ENCODE peak calls at places on chromosomes 4 and X, in eight cellular contexts. One of them, this sample, is unnamed.

GRCh38 chr4:13329963-13330362 is 154.2 kb downstream of the RAB28 start:
- DNase-seq in HFF-Myc: peak
- DNase-seq in heart right ventricle: no peak
- DNase-seq in CD4-positive, alpha-beta T cell: no peak
- DNase-seq in esophagus squamous epithelium: no peak
- DNase-seq in OCI-LY7: no peak
- DNase-seq in Peyer's patch: no peak
- DNase-seq in B cell: no peak
- DNase-seq in this sample: no peak

GRCh38 chr4:17787315-17787714 is 5.9 kb upstream of the FAM184B start:
- DNase-seq in HFF-Myc: no peak
- DNase-seq in heart right ventricle: no peak
- DNase-seq in CD4-positive, alpha-beta T cell: no peak
- DNase-seq in esophagus squamous epithelium: no peak
- DNase-seq in OCI-LY7: no peak
- DNase-seq in Peyer's patch: no peak
- DNase-seq in B cell: no peak
- DNase-seq in this sample: no peak

GRCh38 chrX:97860206-97860605 is 976.5 kb downstream of the RPA4 start:
- DNase-seq in HFF-Myc: no peak
- DNase-seq in heart right ventricle: no peak
- DNase-seq in CD4-positive, alpha-beta T cell: no peak
- DNase-seq in esophagus squamous epithelium: no peak
- DNase-seq in OCI-LY7: no peak
- DNase-seq in Peyer's patch: no peak
- DNase-seq in B cell: no peak
- DNase-seq in this sample: no peak

GRCh38 chr4:170671171-170671570 is 581.4 kb upstream of the AADAT start:
- DNase-seq in HFF-Myc: no peak
- DNase-seq in heart right ventricle: no peak
- DNase-seq in CD4-positive, alpha-beta T cell: no peak
- DNase-seq in esophagus squamous epithelium: no peak
- DNase-seq in OCI-LY7: no peak
- DNase-seq in Peyer's patch: no peak
- DNase-seq in B cell: no peak
- DNase-seq in this sample: no peak

GRCh38 chrX:44012484-44013096 is 39.4 kb upstream of the NDP start:
- DNase-seq in HFF-Myc: no peak
- DNase-seq in heart right ventricle: peak
- DNase-seq in CD4-positive, alpha-beta T cell: no peak
- DNase-seq in esophagus squamous epithelium: no peak
- DNase-seq in OCI-LY7: no peak
- DNase-seq in Peyer's patch: no peak
- DNase-seq in B cell: no peak
- DNase-seq in this sample: no peak

GRCh38 chr4:2793578-2793919 is 664 bp downstream of the SH3BP2 start:
- DNase-seq in HFF-Myc: no peak
- DNase-seq in heart right ventricle: no peak
- DNase-seq in CD4-positive, alpha-beta T cell: no peak
- DNase-seq in esophagus squamous epithelium: no peak
- DNase-seq in OCI-LY7: no peak
- DNase-seq in Peyer's patch: no peak
- DNase-seq in B cell: no peak
- DNase-seq in this sample: no peak

GRCh38 chrX:69362889-69363288 is 141.2 kb upstream of the NALF2 start:
- DNase-seq in HFF-Myc: peak
- DNase-seq in heart right ventricle: peak
- DNase-seq in CD4-positive, alpha-beta T cell: no peak
- DNase-seq in esophagus squamous epithelium: no peak
- DNase-seq in OCI-LY7: no peak
- DNase-seq in Peyer's patch: no peak
- DNase-seq in B cell: no peak
- DNase-seq in this sample: peak

GRCh38 chr4:52894408-52894807 is 32.3 kb downstream of the RASL11B start:
- DNase-seq in HFF-Myc: peak
- DNase-seq in heart right ventricle: no peak
- DNase-seq in CD4-positive, alpha-beta T cell: no peak
- DNase-seq in esophagus squamous epithelium: no peak
- DNase-seq in OCI-LY7: no peak
- DNase-seq in Peyer's patch: no peak
- DNase-seq in B cell: no peak
- DNase-seq in this sample: no peak

GRCh38 chr4:69910016-69910782 is 20.7 kb upstream of the CSN1S1 start:
- DNase-seq in HFF-Myc: no peak
- DNase-seq in heart right ventricle: no peak
- DNase-seq in CD4-positive, alpha-beta T cell: no peak
- DNase-seq in esophagus squamous epithelium: no peak
- DNase-seq in OCI-LY7: no peak
- DNase-seq in Peyer's patch: no peak
- DNase-seq in B cell: no peak
- DNase-seq in this sample: peak

GRCh38 chrX:71543316-71543715 is 10.4 kb downstream of the OGT start:
- DNase-seq in HFF-Myc: no peak
- DNase-seq in heart right ventricle: no peak
- DNase-seq in CD4-positive, alpha-beta T cell: no peak
- DNase-seq in esophagus squamous epithelium: no peak
- DNase-seq in OCI-LY7: no peak
- DNase-seq in Peyer's patch: no peak
- DNase-seq in B cell: no peak
- DNase-seq in this sample: no peak

GRCh38 chr4:38871593-38871992 is 4.0 kb downstream of the FAM114A1 start:
- DNase-seq in HFF-Myc: no peak
- DNase-seq in heart right ventricle: no peak
- DNase-seq in CD4-positive, alpha-beta T cell: no peak
- DNase-seq in esophagus squamous epithelium: no peak
- DNase-seq in OCI-LY7: no peak
- DNase-seq in Peyer's patch: no peak
- DNase-seq in B cell: no peak
- DNase-seq in this sample: no peak

GRCh38 chr4:8762951-8763735 is 108.5 kb downstream of the HMX1 start:
- DNase-seq in HFF-Myc: no peak
- DNase-seq in heart right ventricle: no peak
- DNase-seq in CD4-positive, alpha-beta T cell: no peak
- DNase-seq in esophagus squamous epithelium: no peak
- DNase-seq in OCI-LY7: no peak
- DNase-seq in Peyer's patch: no peak
- DNase-seq in B cell: no peak
- DNase-seq in this sample: no peak

GRCh38 chr4:172762902-172763301 is 405.7 kb upstream of the GALNT7 start:
- DNase-seq in HFF-Myc: no peak
- DNase-seq in heart right ventricle: no peak
- DNase-seq in CD4-positive, alpha-beta T cell: no peak
- DNase-seq in esophagus squamous epithelium: no peak
- DNase-seq in OCI-LY7: no peak
- DNase-seq in Peyer's patch: no peak
- DNase-seq in B cell: no peak
- DNase-seq in this sample: no peak

GRCh38 chr4:122733805-122734155 is 1.3 kb downstream of the BBS12 start:
- DNase-seq in HFF-Myc: no peak
- DNase-seq in heart right ventricle: no peak
- DNase-seq in CD4-positive, alpha-beta T cell: no peak
- DNase-seq in esophagus squamous epithelium: no peak
- DNase-seq in OCI-LY7: no peak
- DNase-seq in Peyer's patch: no peak
- DNase-seq in B cell: no peak
- DNase-seq in this sample: no peak

GRCh38 chr4:154545689-154546088 is 4.5 kb downstream of the PLRG1 start:
- DNase-seq in HFF-Myc: no peak
- DNase-seq in heart right ventricle: no peak
- DNase-seq in CD4-positive, alpha-beta T cell: no peak
- DNase-seq in esophagus squamous epithelium: no peak
- DNase-seq in OCI-LY7: no peak
- DNase-seq in Peyer's patch: no peak
- DNase-seq in B cell: no peak
- DNase-seq in this sample: no peak

GRCh38 chr4:154551872-154552686 is 1.9 kb upstream of the PLRG1 start:
- DNase-seq in HFF-Myc: peak
- DNase-seq in heart right ventricle: peak
- DNase-seq in CD4-positive, alpha-beta T cell: peak
- DNase-seq in esophagus squamous epithelium: peak
- DNase-seq in OCI-LY7: peak
- DNase-seq in Peyer's patch: peak
- DNase-seq in B cell: peak
- DNase-seq in this sample: peak

GRCh38 chr4:154549894-154550790 is at the start of gene PLRG1:
- DNase-seq in HFF-Myc: peak
- DNase-seq in heart right ventricle: peak
- DNase-seq in CD4-positive, alpha-beta T cell: peak
- DNase-seq in esophagus squamous epithelium: peak
- DNase-seq in OCI-LY7: peak
- DNase-seq in Peyer's patch: peak
- DNase-seq in B cell: peak
- DNase-seq in this sample: peak
- TF ChIP-seq CTCF in HFF-Myc: no peak
- TF ChIP-seq CTCF in heart right ventricle: no peak
- TF ChIP-seq CTCF in CD4-positive, alpha-beta T cell: no peak
- TF ChIP-seq CTCF in esophagus squamous epithelium: peak
- TF ChIP-seq CTCF in OCI-LY7: no peak
- TF ChIP-seq CTCF in Peyer's patch: peak
- TF ChIP-seq CTCF in B cell: no peak
- TF ChIP-seq CTCF in this sample: no peak

GRCh38 chr4:47000406-47000805 is 7.0 kb upstream of the GABRA4 start:
- DNase-seq in HFF-Myc: no peak
- DNase-seq in heart right ventricle: no peak
- DNase-seq in CD4-positive, alpha-beta T cell: no peak
- DNase-seq in esophagus squamous epithelium: no peak
- DNase-seq in OCI-LY7: no peak
- DNase-seq in Peyer's patch: no peak
- DNase-seq in B cell: no peak
- DNase-seq in this sample: no peak

GRCh38 chr4:46999584-46999983 is 6.2 kb upstream of the GABRA4 start:
- DNase-seq in HFF-Myc: no peak
- DNase-seq in heart right ventricle: no peak
- DNase-seq in CD4-positive, alpha-beta T cell: no peak
- DNase-seq in esophagus squamous epithelium: no peak
- DNase-seq in OCI-LY7: no peak
- DNase-seq in Peyer's patch: no peak
- DNase-seq in B cell: no peak
- DNase-seq in this sample: no peak

GRCh38 chr4:47002593-47002992 is 9.2 kb upstream of the GABRA4 start:
- DNase-seq in HFF-Myc: no peak
- DNase-seq in heart right ventricle: no peak
- DNase-seq in CD4-positive, alpha-beta T cell: no peak
- DNase-seq in esophagus squamous epithelium: no peak
- DNase-seq in OCI-LY7: no peak
- DNase-seq in Peyer's patch: no peak
- DNase-seq in B cell: no peak
- DNase-seq in this sample: no peak
- TF ChIP-seq CTCF in HFF-Myc: peak
- TF ChIP-seq CTCF in heart right ventricle: peak
- TF ChIP-seq CTCF in CD4-positive, alpha-beta T cell: no peak
- TF ChIP-seq CTCF in esophagus squamous epithelium: no peak
- TF ChIP-seq CTCF in OCI-LY7: peak
- TF ChIP-seq CTCF in Peyer's patch: no peak
- TF ChIP-seq CTCF in B cell: no peak
- TF ChIP-seq CTCF in this sample: peak

DNA sequence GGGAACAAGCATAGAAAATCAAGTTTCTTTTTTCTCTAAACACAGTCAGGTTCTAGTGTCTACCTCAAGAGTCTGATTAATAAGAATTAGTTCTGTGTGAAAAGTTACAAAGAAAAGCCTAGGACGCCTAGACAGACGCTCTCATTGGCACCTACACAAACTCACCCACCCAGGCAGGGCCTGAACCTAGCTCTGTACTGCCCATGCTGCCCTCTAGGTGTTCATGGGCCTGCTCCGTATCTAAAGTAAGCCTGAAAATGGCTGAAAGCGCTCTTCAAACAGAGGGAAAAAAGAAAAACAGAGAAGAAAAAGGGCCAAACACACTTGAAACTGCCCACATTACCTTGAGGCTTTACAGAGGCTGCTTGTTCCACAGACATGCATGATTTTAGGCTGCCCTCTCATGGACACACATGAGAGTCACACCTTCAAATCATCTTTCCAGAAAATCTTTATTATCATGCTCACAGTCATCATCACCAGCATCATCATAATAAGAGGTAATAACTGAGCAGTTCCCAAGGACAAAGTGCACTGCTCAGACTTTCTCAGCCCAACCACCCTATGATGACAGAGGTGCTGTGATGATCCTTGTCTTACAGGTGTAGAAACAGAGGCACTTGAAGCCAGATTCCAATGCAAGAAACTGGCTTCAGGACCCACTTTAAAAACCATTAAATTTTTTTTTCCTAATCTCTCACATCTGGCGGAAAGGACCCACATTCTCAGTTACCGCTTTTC is 49.6 kb downstream of the MAP7D2 start:
- DNase-seq in HFF-Myc: peak
- DNase-seq in heart right ventricle: no peak
- DNase-seq in CD4-positive, alpha-beta T cell: no peak
- DNase-seq in esophagus squamous epithelium: no peak
- DNase-seq in OCI-LY7: peak
- DNase-seq in Peyer's patch: no peak
- DNase-seq in B cell: peak
- DNase-seq in this sample: peak
- TF ChIP-seq CTCF in HFF-Myc: peak
- TF ChIP-seq CTCF in heart right ventricle: peak
- TF ChIP-seq CTCF in CD4-positive, alpha-beta T cell: no peak
- TF ChIP-seq CTCF in esophagus squamous epithelium: peak
- TF ChIP-seq CTCF in OCI-LY7: peak
- TF ChIP-seq CTCF in Peyer's patch: no peak
- TF ChIP-seq CTCF in B cell: peak
- TF ChIP-seq CTCF in this sample: peak

GRCh38 chr4:89275587-89275986 is 32.0 kb downstream of the GPRIN3 start:
- DNase-seq in HFF-Myc: no peak
- DNase-seq in heart right ventricle: no peak
- DNase-seq in CD4-positive, alpha-beta T cell: no peak
- DNase-seq in esophagus squamous epithelium: no peak
- DNase-seq in OCI-LY7: no peak
- DNase-seq in Peyer's patch: no peak
- DNase-seq in B cell: no peak
- DNase-seq in this sample: no peak

GRCh38 chr4:89279385-89279784 is 28.2 kb downstream of the GPRIN3 start:
- DNase-seq in HFF-Myc: no peak
- DNase-seq in heart right ventricle: no peak
- DNase-seq in CD4-positive, alpha-beta T cell: no peak
- DNase-seq in esophagus squamous epithelium: no peak
- DNase-seq in OCI-LY7: no peak
- DNase-seq in Peyer's patch: no peak
- DNase-seq in B cell: no peak
- DNase-seq in this sample: no peak

GRCh38 chr4:89276296-89276695 is 31.3 kb downstream of the GPRIN3 start:
- DNase-seq in HFF-Myc: no peak
- DNase-seq in heart right ventricle: no peak
- DNase-seq in CD4-positive, alpha-beta T cell: no peak
- DNase-seq in esophagus squamous epithelium: no peak
- DNase-seq in OCI-LY7: no peak
- DNase-seq in Peyer's patch: no peak
- DNase-seq in B cell: no peak
- DNase-seq in this sample: no peak

GRCh38 chr4:89273741-89274141 is 33.9 kb downstream of the GPRIN3 start:
- DNase-seq in HFF-Myc: no peak
- DNase-seq in heart right ventricle: no peak
- DNase-seq in CD4-positive, alpha-beta T cell: no peak
- DNase-seq in esophagus squamous epithelium: no peak
- DNase-seq in OCI-LY7: no peak
- DNase-seq in Peyer's patch: no peak
- DNase-seq in B cell: no peak
- DNase-seq in this sample: no peak

DNA sequence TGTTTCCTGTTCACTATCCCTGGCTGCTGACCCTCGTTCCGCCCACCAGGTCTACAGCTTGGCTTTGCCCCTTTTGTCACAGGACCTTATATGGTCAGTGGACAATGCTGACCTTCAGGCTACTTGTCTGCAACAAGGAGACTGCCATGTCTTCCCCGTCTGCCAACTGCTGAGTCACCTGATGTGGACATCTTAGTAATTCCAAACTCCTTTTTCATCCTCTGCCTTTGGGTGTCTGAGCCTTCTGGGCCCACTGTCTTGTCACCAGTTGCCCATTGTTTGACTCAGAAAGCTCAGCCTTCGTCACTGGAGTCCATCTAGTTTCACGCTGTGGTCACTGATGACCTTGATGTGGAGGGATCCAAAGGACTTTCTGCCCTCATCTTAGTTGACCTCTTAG is 30.2 kb downstream of the GPRIN3 start:
- DNase-seq in HFF-Myc: no peak
- DNase-seq in heart right ventricle: no peak
- DNase-seq in CD4-positive, alpha-beta T cell: no peak
- DNase-seq in esophagus squamous epithelium: no peak
- DNase-seq in OCI-LY7: no peak
- DNase-seq in Peyer's patch: no peak
- DNase-seq in B cell: no peak
- DNase-seq in this sample: no peak
- TF ChIP-seq CTCF in HFF-Myc: no peak
- TF ChIP-seq CTCF in heart right ventricle: no peak
- TF ChIP-seq CTCF in CD4-positive, alpha-beta T cell: no peak
- TF ChIP-seq CTCF in esophagus squamous epithelium: no peak
- TF ChIP-seq CTCF in OCI-LY7: no peak
- TF ChIP-seq CTCF in Peyer's patch: no peak
- TF ChIP-seq CTCF in B cell: no peak
- TF ChIP-seq CTCF in this sample: no peak